ENCODE peak calls at places on chromosomes 7 and 10, in four cellular contexts. T is lower leg skin, A is ACHN, Q is lower lobe of right lung. L is an unnamed sample.

GRCh38 chr7:4693749-4694148 is 11.7 kb downstream of the FOXK1 start:
- DNase-seq in Q (no peak), T (no peak), A (no peak), L (no peak)

GRCh38 chr7:80699030-80699638 is 60.7 kb downstream of the CD36 start:
- DNase-seq in A (peak), Q (no peak), T (no peak), L (no peak)

GRCh38 chr7:28748934-28749584 is 209.1 kb downstream of the TRIL start:
- DNase-seq in T (peak), A (peak), Q (peak), L (no peak)

GRCh38 chr10:102764340-102765257 is 20.9 kb downstream of the WBP1L start:
- DNase-seq in T (no peak), A (no peak), Q (no peak), L (no peak)

GRCh38 chr7:127770870-127771269 is 118.9 kb downstream of the SND1 start:
- DNase-seq in A (no peak), Q (no peak), T (no peak), L (no peak)

GRCh38 chr7:102148799-102149198 is 137.9 kb upstream of the SH2B2 start:
- DNase-seq in A (no peak), Q (no peak), T (no peak), L (no peak)

GRCh38 chr7:34718867-34719266 is 60.8 kb downstream of the NPSR1 start:
- DNase-seq in A (no peak), Q (no peak), T (no peak), L (no peak)

GRCh38 chr10:133253313-133253955 is 15.8 kb downstream of the VENTX start:
- DNase-seq in T (no peak), Q (no peak), A (no peak), L (no peak)

GRCh38 chr10:79118286-79119202 is 49.8 kb downstream of the ZMIZ1 start:
- DNase-seq in Q (no peak), A (no peak), T (no peak), L (no peak)

GRCh38 chr10:60778214-60778977 is at the start of gene CDK1:
- DNase-seq in Q (peak), T (peak), A (peak), L (peak)

GRCh38 chr10:59234194-59234593 is 57.8 kb downstream of the PHYHIPL start:
- DNase-seq in A (no peak), T (no peak), Q (no peak), L (no peak)

GRCh38 chr10:34194259-34194658 is 620.8 kb downstream of the PARD3 start:
- DNase-seq in T (no peak), A (no peak), Q (no peak), L (peak)

GRCh38 chr10:61896854-61897661 is 4.4 kb upstream of the ARID5B start:
- DNase-seq in A (peak), Q (peak), T (peak), L (no peak)

GRCh38 chr7:436367-437128 is 83.1 kb downstream of the PDGFA start:
- DNase-seq in Q (no peak), A (no peak), T (no peak), L (no peak)

GRCh38 chr7:29649876-29650275 is 86.2 kb downstream of the PRR15 start:
- DNase-seq in Q (no peak), A (no peak), T (no peak), L (no peak)

GRCh38 chr7:148884299-148885022 is 370 bp upstream of the EZH2 start:
- DNase-seq in T (peak), Q (peak), A (peak), L (peak)

GRCh38 chr7:96173777-96174176 is 148.1 kb downstream of the SLC25A13 start:
- DNase-seq in A (no peak), T (no peak), Q (no peak), L (no peak)

GRCh38 chr10:111086602-111087001 is 9.8 kb downstream of the ADRA2A start:
- DNase-seq in A (no peak), Q (no peak), T (peak), L (no peak)

GRCh38 chr10:80699602-80700039 is 161.9 kb downstream of the SH2D4B start:
- DNase-seq in Q (peak), T (peak), A (peak), L (peak)

GRCh38 chr7:13990319-13990983 is 985 bp upstream of the ETV1 start:
- DNase-seq in A (peak), Q (peak), T (peak), L (no peak)

GRCh38 chr10:131131726-131132561 is 179.6 kb downstream of the TCERG1L start:
- DNase-seq in T (no peak), Q (peak), A (no peak), L (no peak)

GRCh38 chr10:77832243-77832642 is 94.3 kb downstream of the DLG5 start:
- DNase-seq in T (no peak), Q (no peak), A (no peak), L (no peak)

GRCh38 chr7:141754939-141755338 is 9.0 kb upstream of the TAS2R3 start:
- DNase-seq in A (peak), Q (no peak), T (no peak), L (no peak)

GRCh38 chr7:85322252-85322651 is 135.4 kb upstream of the SEMA3D start:
- DNase-seq in Q (no peak), T (no peak), A (no peak), L (no peak)

GRCh38 chr7:153151766-153152165 is 392.2 kb downstream of the ACTR3B start:
- DNase-seq in A (no peak), T (no peak), Q (no peak), L (no peak)

GRCh38 chr7:94330474-94331027 is 64.1 kb upstream of the COL1A2 start:
- DNase-seq in A (no peak), Q (no peak), T (no peak), L (no peak)

GRCh38 chr7:3282457-3282856 is 18.6 kb upstream of the SDK1 start:
- DNase-seq in T (no peak), Q (no peak), A (no peak), L (peak)

GRCh38 chr10:24723788-24724380 is at the start of gene ARHGAP21:
- DNase-seq in A (peak), Q (peak), T (peak), L (peak)

GRCh38 chr10:22325272-22325947 is 4.5 kb downstream of the BMI1 start:
- DNase-seq in T (peak), A (peak), Q (peak), L (peak)

GRCh38 chr10:76073524-76073923 is 642.1 kb downstream of the LRMDA start:
- DNase-seq in T (no peak), A (no peak), Q (no peak), L (no peak)

GRCh38 chr7:20508109-20508508 is 107.4 kb upstream of the ABCB5 start:
- DNase-seq in T (no peak), Q (no peak), A (no peak), L (no peak)

GRCh38 chr7:31850066-31850465 is 163.1 kb downstream of the PPP1R17 start:
- DNase-seq in A (no peak), Q (no peak), T (no peak), L (no peak)

GRCh38 chr10:49595713-49596492 is 14.2 kb upstream of the SLC18A3 start:
- DNase-seq in T (no peak), Q (no peak), A (no peak), L (no peak)

GRCh38 chr10:1560535-1561192 is 176.7 kb downstream of the ADARB2 start:
- DNase-seq in A (no peak), T (no peak), Q (no peak), L (no peak)

GRCh38 chr7:102890292-102890970 is 22.4 kb upstream of the LRRC17 start:
- DNase-seq in A (no peak), T (no peak), Q (no peak), L (no peak)

GRCh38 chr7:83677180-83677866 is 28.4 kb upstream of the SEMA3E start:
- DNase-seq in T (no peak), A (peak), Q (no peak), L (no peak)

GRCh38 chr7:92461027-92462003 is 14.0 kb downstream of the GATAD1 start:
- DNase-seq in T (no peak), Q (no peak), A (peak), L (no peak)

GRCh38 chr10:120586471-120586872 is 129.4 kb downstream of the PLPP4 start:
- DNase-seq in T (no peak), Q (no peak), A (peak), L (no peak)

GRCh38 chr7:78179827-78180226 is 381.3 kb downstream of the PHTF2 start:
- DNase-seq in Q (no peak), A (no peak), T (no peak), L (no peak)